ENCODE peak calls at places on chromosome 22, in eight cellular contexts. One of them, this sample, is unnamed.

GRCh38 chr22:25898707-25899365 is 156.8 kb downstream of the MYO18B start:
- DNase-seq in HL-60: peak
- DNase-seq in iPS-NIHi11: peak
- DNase-seq in stimulated activated CD8-positive, alpha-beta memory T cell treated with anti-CD3 and anti-CD28 coated beads, Interleukin-4, amount 100 ng/mL, for 1 hour: no peak
- DNase-seq in hepatic stellate cell: no peak
- DNase-seq in Kasumi-1: peak
- DNase-seq in cerebellum: no peak
- DNase-seq in spleen: no peak
- DNase-seq in this sample: peak

GRCh38 chr22:42932857-42933782 is 76.0 kb upstream of the ARFGAP3 start:
- DNase-seq in HL-60: no peak
- DNase-seq in iPS-NIHi11: no peak
- DNase-seq in stimulated activated CD8-positive, alpha-beta memory T cell treated with anti-CD3 and anti-CD28 coated beads, Interleukin-4, amount 100 ng/mL, for 1 hour: no peak
- DNase-seq in hepatic stellate cell: no peak
- DNase-seq in Kasumi-1: peak
- DNase-seq in cerebellum: no peak
- DNase-seq in spleen: peak
- DNase-seq in this sample: no peak

GRCh38 chr22:32644252-32645100 is 157.0 kb upstream of the TIMP3 start:
- DNase-seq in HL-60: no peak
- DNase-seq in iPS-NIHi11: no peak
- DNase-seq in stimulated activated CD8-positive, alpha-beta memory T cell treated with anti-CD3 and anti-CD28 coated beads, Interleukin-4, amount 100 ng/mL, for 1 hour: no peak
- DNase-seq in hepatic stellate cell: peak
- DNase-seq in Kasumi-1: peak
- DNase-seq in cerebellum: no peak
- DNase-seq in spleen: peak
- DNase-seq in this sample: no peak

GRCh38 chr22:49510718-49511117 is 317.0 kb downstream of the BRD1 start:
- DNase-seq in HL-60: no peak
- DNase-seq in iPS-NIHi11: no peak
- DNase-seq in stimulated activated CD8-positive, alpha-beta memory T cell treated with anti-CD3 and anti-CD28 coated beads, Interleukin-4, amount 100 ng/mL, for 1 hour: no peak
- DNase-seq in hepatic stellate cell: no peak
- DNase-seq in Kasumi-1: no peak
- DNase-seq in cerebellum: no peak
- DNase-seq in spleen: no peak
- DNase-seq in this sample: no peak

GRCh38 chr22:47328550-47329243 is 566.2 kb downstream of the TBC1D22A start:
- DNase-seq in HL-60: no peak
- DNase-seq in iPS-NIHi11: no peak
- DNase-seq in stimulated activated CD8-positive, alpha-beta memory T cell treated with anti-CD3 and anti-CD28 coated beads, Interleukin-4, amount 100 ng/mL, for 1 hour: no peak
- DNase-seq in hepatic stellate cell: no peak
- DNase-seq in Kasumi-1: no peak
- DNase-seq in cerebellum: no peak
- DNase-seq in spleen: no peak
- DNase-seq in this sample: no peak

GRCh38 chr22:38355275-38355674 is 38.0 kb upstream of the CSNK1E start:
- DNase-seq in HL-60: no peak
- DNase-seq in iPS-NIHi11: no peak
- DNase-seq in stimulated activated CD8-positive, alpha-beta memory T cell treated with anti-CD3 and anti-CD28 coated beads, Interleukin-4, amount 100 ng/mL, for 1 hour: no peak
- DNase-seq in hepatic stellate cell: no peak
- DNase-seq in Kasumi-1: no peak
- DNase-seq in cerebellum: no peak
- DNase-seq in spleen: peak
- DNase-seq in this sample: peak

GRCh38 chr22:25064894-25065560 is 112.5 kb downstream of the KIAA1671 start:
- DNase-seq in HL-60: no peak
- DNase-seq in iPS-NIHi11: no peak
- DNase-seq in stimulated activated CD8-positive, alpha-beta memory T cell treated with anti-CD3 and anti-CD28 coated beads, Interleukin-4, amount 100 ng/mL, for 1 hour: no peak
- DNase-seq in hepatic stellate cell: no peak
- DNase-seq in Kasumi-1: no peak
- DNase-seq in cerebellum: no peak
- DNase-seq in spleen: no peak
- DNase-seq in this sample: no peak

GRCh38 chr22:44460287-44461082 is 37.5 kb downstream of the RTL6 start:
- DNase-seq in HL-60: no peak
- DNase-seq in iPS-NIHi11: no peak
- DNase-seq in stimulated activated CD8-positive, alpha-beta memory T cell treated with anti-CD3 and anti-CD28 coated beads, Interleukin-4, amount 100 ng/mL, for 1 hour: no peak
- DNase-seq in hepatic stellate cell: no peak
- DNase-seq in Kasumi-1: no peak
- DNase-seq in cerebellum: no peak
- DNase-seq in spleen: peak
- DNase-seq in this sample: no peak

GRCh38 chr22:30275625-30276024 is 9.0 kb upstream of the OSM start:
- DNase-seq in HL-60: no peak
- DNase-seq in iPS-NIHi11: no peak
- DNase-seq in stimulated activated CD8-positive, alpha-beta memory T cell treated with anti-CD3 and anti-CD28 coated beads, Interleukin-4, amount 100 ng/mL, for 1 hour: no peak
- DNase-seq in hepatic stellate cell: no peak
- DNase-seq in Kasumi-1: no peak
- DNase-seq in cerebellum: peak
- DNase-seq in spleen: no peak
- DNase-seq in this sample: no peak

GRCh38 chr22:23583836-23584235 is 3.7 kb upstream of the IGLL1 start:
- DNase-seq in HL-60: no peak
- DNase-seq in iPS-NIHi11: no peak
- DNase-seq in stimulated activated CD8-positive, alpha-beta memory T cell treated with anti-CD3 and anti-CD28 coated beads, Interleukin-4, amount 100 ng/mL, for 1 hour: no peak
- DNase-seq in hepatic stellate cell: no peak
- DNase-seq in Kasumi-1: no peak
- DNase-seq in cerebellum: no peak
- DNase-seq in spleen: no peak
- DNase-seq in this sample: peak

GRCh38 chr22:35384567-35384966 is 3.7 kb downstream of the HMOX1 start:
- DNase-seq in HL-60: no peak
- DNase-seq in iPS-NIHi11: no peak
- DNase-seq in stimulated activated CD8-positive, alpha-beta memory T cell treated with anti-CD3 and anti-CD28 coated beads, Interleukin-4, amount 100 ng/mL, for 1 hour: no peak
- DNase-seq in hepatic stellate cell: no peak
- DNase-seq in Kasumi-1: no peak
- DNase-seq in cerebellum: no peak
- DNase-seq in spleen: no peak
- DNase-seq in this sample: no peak

GRCh38 chr22:30016596-30016995 is 63.7 kb upstream of the HORMAD2 start:
- DNase-seq in HL-60: no peak
- DNase-seq in iPS-NIHi11: no peak
- DNase-seq in stimulated activated CD8-positive, alpha-beta memory T cell treated with anti-CD3 and anti-CD28 coated beads, Interleukin-4, amount 100 ng/mL, for 1 hour: no peak
- DNase-seq in hepatic stellate cell: no peak
- DNase-seq in Kasumi-1: no peak
- DNase-seq in cerebellum: no peak
- DNase-seq in spleen: no peak
- DNase-seq in this sample: no peak

GRCh38 chr22:45581549-45582080 is 78.9 kb downstream of the FBLN1 start:
- DNase-seq in HL-60: no peak
- DNase-seq in iPS-NIHi11: no peak
- DNase-seq in stimulated activated CD8-positive, alpha-beta memory T cell treated with anti-CD3 and anti-CD28 coated beads, Interleukin-4, amount 100 ng/mL, for 1 hour: no peak
- DNase-seq in hepatic stellate cell: no peak
- DNase-seq in Kasumi-1: no peak
- DNase-seq in cerebellum: no peak
- DNase-seq in spleen: peak
- DNase-seq in this sample: no peak